ENCODE peak calls at places on chromosomes 3 and 15, in seven cellular contexts. One of them, this sample, is unnamed. For H3K4me1, the result is how much of the 10 kb centered on the place peaks cover.

GRCh38 chr15:91956026-91956723 is 102.7 kb downstream of the SLCO3A1 start:
- DNase-seq in K562: no peak
- DNase-seq in esophagus squamous epithelium: no peak
- DNase-seq in adrenal gland: no peak
- DNase-seq in tibial artery: peak
- DNase-seq in heart left ventricle: peak
- DNase-seq in A673: no peak
- DNase-seq in this sample: no peak

GRCh38 chr15:29665441-29665985 is 156.8 kb downstream of the TJP1 start:
- DNase-seq in K562: no peak
- DNase-seq in esophagus squamous epithelium: no peak
- DNase-seq in adrenal gland: no peak
- DNase-seq in tibial artery: no peak
- DNase-seq in heart left ventricle: no peak
- DNase-seq in A673: no peak
- DNase-seq in this sample: no peak

GRCh38 chr3:102114264-102114979 is 265.1 kb downstream of the NFKBIZ start:
- DNase-seq in K562: no peak
- DNase-seq in esophagus squamous epithelium: no peak
- DNase-seq in adrenal gland: no peak
- DNase-seq in tibial artery: no peak
- DNase-seq in heart left ventricle: no peak
- DNase-seq in A673: no peak
- DNase-seq in this sample: no peak

GRCh38 chr15:22930782-22931484 is 49.2 kb downstream of the CYFIP1 start:
- DNase-seq in K562: no peak
- DNase-seq in esophagus squamous epithelium: no peak
- DNase-seq in adrenal gland: peak
- DNase-seq in tibial artery: no peak
- DNase-seq in heart left ventricle: peak
- DNase-seq in A673: peak
- DNase-seq in this sample: no peak

GRCh38 chr3:13120246-13120927 is 47.2 kb upstream of the IQSEC1 start:
- DNase-seq in K562: no peak
- DNase-seq in esophagus squamous epithelium: no peak
- DNase-seq in adrenal gland: no peak
- DNase-seq in tibial artery: no peak
- DNase-seq in heart left ventricle: no peak
- DNase-seq in A673: no peak
- DNase-seq in this sample: no peak

GRCh38 chr15:48924528-48925393 is 39.0 kb downstream of the SHC4 start:
- DNase-seq in K562: no peak
- DNase-seq in esophagus squamous epithelium: no peak
- DNase-seq in adrenal gland: no peak
- DNase-seq in tibial artery: peak
- DNase-seq in heart left ventricle: no peak
- DNase-seq in A673: no peak
- DNase-seq in this sample: no peak

GRCh38 chr3:190883973-190884832 is 21.7 kb upstream of the GMNC start:
- DNase-seq in K562: peak
- DNase-seq in esophagus squamous epithelium: no peak
- DNase-seq in adrenal gland: peak
- DNase-seq in tibial artery: peak
- DNase-seq in heart left ventricle: no peak
- DNase-seq in A673: peak
- DNase-seq in this sample: no peak

GRCh38 chr3:104796556-104796955 is 570.2 kb upstream of the ALCAM start:
- DNase-seq in K562: no peak
- DNase-seq in esophagus squamous epithelium: no peak
- DNase-seq in adrenal gland: no peak
- DNase-seq in tibial artery: no peak
- DNase-seq in heart left ventricle: no peak
- DNase-seq in A673: no peak
- DNase-seq in this sample: no peak

GRCh38 chr3:185715091-185715490 is 109.8 kb downstream of the IGF2BP2 start:
- DNase-seq in K562: no peak
- DNase-seq in esophagus squamous epithelium: no peak
- DNase-seq in adrenal gland: no peak
- DNase-seq in tibial artery: no peak
- DNase-seq in heart left ventricle: no peak
- DNase-seq in A673: no peak
- DNase-seq in this sample: no peak

GRCh38 chr15:74997161-74997942 is 2.0 kb downstream of the SCAMP5 start:
- DNase-seq in K562: no peak
- DNase-seq in esophagus squamous epithelium: no peak
- DNase-seq in adrenal gland: no peak
- DNase-seq in tibial artery: no peak
- DNase-seq in heart left ventricle: no peak
- DNase-seq in A673: no peak
- DNase-seq in this sample: no peak

GRCh38 chr15:90685688-90686434 is 31.3 kb upstream of the BLM start:
- DNase-seq in K562: no peak
- DNase-seq in esophagus squamous epithelium: no peak
- DNase-seq in adrenal gland: no peak
- DNase-seq in tibial artery: no peak
- DNase-seq in heart left ventricle: no peak
- DNase-seq in A673: no peak
- DNase-seq in this sample: no peak

GRCh38 chr3:17231537-17232261 is 346.9 kb downstream of the PLCL2 start:
- DNase-seq in K562: no peak
- DNase-seq in esophagus squamous epithelium: no peak
- DNase-seq in adrenal gland: no peak
- DNase-seq in tibial artery: no peak
- DNase-seq in heart left ventricle: no peak
- DNase-seq in A673: no peak
- DNase-seq in this sample: no peak

GRCh38 chr3:149374391-149374790 is 3.1 kb downstream of the TM4SF1 start:
- DNase-seq in K562: no peak
- DNase-seq in esophagus squamous epithelium: no peak
- DNase-seq in adrenal gland: no peak
- DNase-seq in tibial artery: no peak
- DNase-seq in heart left ventricle: no peak
- DNase-seq in A673: no peak
- DNase-seq in this sample: no peak
- H3K4me1 ChIP-seq in K562: under half
- H3K4me1 ChIP-seq in esophagus squamous epithelium: under half
- H3K4me1 ChIP-seq in adrenal gland: under half
- H3K4me1 ChIP-seq in tibial artery: under half
- H3K4me1 ChIP-seq in heart left ventricle: under half
- H3K4me1 ChIP-seq in A673: under half
- H3K4me1 ChIP-seq in this sample: under half

GRCh38 chr3:62186967-62187366 is 186.4 kb downstream of the FEZF2 start:
- DNase-seq in K562: peak
- DNase-seq in esophagus squamous epithelium: no peak
- DNase-seq in adrenal gland: peak
- DNase-seq in tibial artery: no peak
- DNase-seq in heart left ventricle: no peak
- DNase-seq in A673: peak
- DNase-seq in this sample: no peak
- TF ChIP-seq CTCF in K562: peak
- TF ChIP-seq CTCF in esophagus squamous epithelium: peak
- TF ChIP-seq CTCF in adrenal gland: peak
- TF ChIP-seq CTCF in tibial artery: peak
- TF ChIP-seq CTCF in heart left ventricle: peak
- TF ChIP-seq CTCF in A673: peak
- TF ChIP-seq CTCF in this sample: no peak

DNA sequence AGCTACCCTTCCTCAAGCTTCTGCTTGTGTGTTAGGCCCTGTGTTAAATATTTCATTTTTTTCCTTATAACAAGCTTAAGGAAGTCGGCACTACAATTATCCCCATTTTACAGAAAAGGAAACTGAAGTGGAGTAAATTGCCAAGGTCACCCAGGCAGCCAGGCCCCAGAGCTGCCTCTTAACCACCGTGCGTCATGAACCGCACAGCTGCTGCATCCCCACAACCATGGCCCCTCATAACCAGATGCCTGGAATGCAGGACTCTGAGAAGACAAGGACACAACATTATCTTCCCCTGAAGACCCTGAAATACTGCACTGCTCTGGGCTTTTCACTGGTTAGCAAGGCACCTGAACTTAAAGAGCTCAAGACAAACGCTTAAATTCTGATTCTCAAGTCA is 14.6 kb downstream of the LRIG1 start:
- DNase-seq in K562: no peak
- DNase-seq in esophagus squamous epithelium: no peak
- DNase-seq in adrenal gland: no peak
- DNase-seq in tibial artery: no peak
- DNase-seq in heart left ventricle: no peak
- DNase-seq in A673: no peak
- DNase-seq in this sample: no peak
- H3K4me1 ChIP-seq in K562: under half
- H3K4me1 ChIP-seq in esophagus squamous epithelium: half or more
- H3K4me1 ChIP-seq in adrenal gland: under half
- H3K4me1 ChIP-seq in tibial artery: under half
- H3K4me1 ChIP-seq in heart left ventricle: under half
- H3K4me1 ChIP-seq in A673: under half
- H3K4me1 ChIP-seq in this sample: under half

DNA sequence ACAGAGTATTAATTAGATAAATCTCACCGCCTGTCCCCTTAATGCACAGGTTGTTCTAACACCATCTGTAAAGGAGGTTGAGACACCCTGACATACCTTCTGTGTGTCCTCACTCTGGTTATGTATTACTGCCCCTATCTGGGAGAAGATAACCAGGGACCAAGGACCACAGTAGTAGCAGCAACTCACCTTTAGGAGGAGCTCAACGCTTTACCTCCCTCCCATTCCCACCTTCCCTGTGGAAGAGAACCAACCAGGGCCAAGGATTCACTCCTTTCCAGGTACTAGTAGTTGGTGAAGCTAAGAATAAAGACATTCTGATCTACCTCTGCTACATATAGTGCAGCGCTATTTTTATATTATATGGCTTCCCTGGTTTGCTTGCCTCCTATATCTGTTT is 232.6 kb downstream of the MEX3B start:
- DNase-seq in K562: peak
- DNase-seq in esophagus squamous epithelium: no peak
- DNase-seq in adrenal gland: no peak
- DNase-seq in tibial artery: no peak
- DNase-seq in heart left ventricle: no peak
- DNase-seq in A673: no peak
- DNase-seq in this sample: no peak
- TF ChIP-seq CTCF in K562: peak
- TF ChIP-seq CTCF in esophagus squamous epithelium: no peak
- TF ChIP-seq CTCF in adrenal gland: no peak
- TF ChIP-seq CTCF in tibial artery: no peak
- TF ChIP-seq CTCF in heart left ventricle: peak
- TF ChIP-seq CTCF in A673: peak
- TF ChIP-seq CTCF in this sample: no peak